ENCODE peak calls at places on chromosomes 1 and 21, in seven cellular contexts. One of them, this sample, is unnamed.

GRCh38 chr1:108590947-108591346 is 31.0 kb downstream of the EEIG2 start:
- DNase-seq in lower lobe of right lung: no peak
- DNase-seq in fibroblast of lung: peak; percentile 96
- DNase-seq in tibial artery: no peak
- DNase-seq in heart left ventricle: no peak
- DNase-seq in CD8-positive, alpha-beta T cell: no peak
- DNase-seq in body of pancreas: no peak
- DNase-seq in this sample: no peak

GRCh38 chr1:118300808-118301207 is 115.8 kb upstream of the SPAG17 start:
- DNase-seq in fibroblast of lung: no peak
- DNase-seq in CD8-positive, alpha-beta T cell: no peak
- DNase-seq in lower lobe of right lung: no peak
- DNase-seq in tibial artery: no peak
- DNase-seq in body of pancreas: no peak
- DNase-seq in heart left ventricle: no peak
- DNase-seq in this sample: no peak

GRCh38 chr1:17729909-17730308 is 25.2 kb upstream of the ACTL8 start:
- DNase-seq in lower lobe of right lung: no peak
- DNase-seq in body of pancreas: no peak
- DNase-seq in heart left ventricle: no peak
- DNase-seq in fibroblast of lung: no peak
- DNase-seq in CD8-positive, alpha-beta T cell: no peak
- DNase-seq in tibial artery: no peak
- DNase-seq in this sample: no peak

GRCh38 chr1:214494706-214495105 is 56.7 kb downstream of the PTPN14 start:
- DNase-seq in lower lobe of right lung: no peak
- DNase-seq in heart left ventricle: no peak
- DNase-seq in fibroblast of lung: peak; percentile 88
- DNase-seq in tibial artery: no peak
- DNase-seq in CD8-positive, alpha-beta T cell: no peak
- DNase-seq in body of pancreas: no peak
- DNase-seq in this sample: no peak

GRCh38 chr1:244052728-244053312 is 1.7 kb downstream of the ZBTB18 start:
- DNase-seq in lower lobe of right lung: no peak
- DNase-seq in heart left ventricle: no peak
- DNase-seq in tibial artery: no peak
- DNase-seq in body of pancreas: no peak
- DNase-seq in CD8-positive, alpha-beta T cell: no peak
- DNase-seq in fibroblast of lung: no peak
- DNase-seq in this sample: no peak

GRCh38 chr1:16043521-16043920 is at the start of gene CLCNKB:
- DNase-seq in CD8-positive, alpha-beta T cell: no peak
- DNase-seq in body of pancreas: peak; percentile 67
- DNase-seq in lower lobe of right lung: no peak
- DNase-seq in fibroblast of lung: no peak
- DNase-seq in tibial artery: no peak
- DNase-seq in heart left ventricle: no peak
- DNase-seq in this sample: no peak

GRCh38 chr1:56065729-56066128 is 513.6 kb downstream of the PLPP3 start:
- DNase-seq in CD8-positive, alpha-beta T cell: no peak
- DNase-seq in body of pancreas: no peak
- DNase-seq in tibial artery: no peak
- DNase-seq in lower lobe of right lung: no peak
- DNase-seq in heart left ventricle: no peak
- DNase-seq in fibroblast of lung: peak; percentile 64
- DNase-seq in this sample: no peak

GRCh38 chr1:95635820-95636219 is 401.8 kb downstream of the RWDD3 start:
- DNase-seq in tibial artery: no peak
- DNase-seq in fibroblast of lung: no peak
- DNase-seq in heart left ventricle: no peak
- DNase-seq in lower lobe of right lung: no peak
- DNase-seq in body of pancreas: no peak
- DNase-seq in CD8-positive, alpha-beta T cell: no peak
- DNase-seq in this sample: no peak

GRCh38 chr1:169601096-169601881 is 15.0 kb upstream of the F5 start:
- DNase-seq in heart left ventricle: no peak
- DNase-seq in fibroblast of lung: peak; percentile 25
- DNase-seq in lower lobe of right lung: no peak
- DNase-seq in tibial artery: no peak
- DNase-seq in body of pancreas: no peak
- DNase-seq in CD8-positive, alpha-beta T cell: no peak
- DNase-seq in this sample: no peak

GRCh38 chr1:31012210-31012924 is 53.1 kb downstream of the PUM1 start:
- DNase-seq in tibial artery: no peak
- DNase-seq in body of pancreas: no peak
- DNase-seq in heart left ventricle: no peak
- DNase-seq in fibroblast of lung: no peak
- DNase-seq in CD8-positive, alpha-beta T cell: no peak
- DNase-seq in lower lobe of right lung: no peak
- DNase-seq in this sample: no peak

GRCh38 chr1:152884085-152884484 is 6.0 kb downstream of the SMCP start:
- DNase-seq in lower lobe of right lung: no peak
- DNase-seq in fibroblast of lung: no peak
- DNase-seq in body of pancreas: no peak
- DNase-seq in tibial artery: no peak
- DNase-seq in heart left ventricle: no peak
- DNase-seq in CD8-positive, alpha-beta T cell: no peak
- DNase-seq in this sample: no peak

GRCh38 chr21:27580276-27580675 is 613.4 kb upstream of the ADAMTS5 start:
- DNase-seq in tibial artery: no peak
- DNase-seq in body of pancreas: no peak
- DNase-seq in CD8-positive, alpha-beta T cell: no peak
- DNase-seq in fibroblast of lung: peak; percentile 63
- DNase-seq in heart left ventricle: no peak
- DNase-seq in lower lobe of right lung: no peak
- DNase-seq in this sample: no peak

GRCh38 chr1:37255111-37255795 is 219.1 kb upstream of the ZC3H12A start:
- DNase-seq in fibroblast of lung: no peak
- DNase-seq in lower lobe of right lung: no peak
- DNase-seq in body of pancreas: peak; percentile 37
- DNase-seq in tibial artery: no peak
- DNase-seq in CD8-positive, alpha-beta T cell: no peak
- DNase-seq in heart left ventricle: no peak
- DNase-seq in this sample: no peak

GRCh38 chr1:163914785-163915413 is 593.1 kb downstream of the NUF2 start:
- DNase-seq in lower lobe of right lung: no peak
- DNase-seq in CD8-positive, alpha-beta T cell: no peak
- DNase-seq in body of pancreas: no peak
- DNase-seq in fibroblast of lung: no peak
- DNase-seq in heart left ventricle: no peak
- DNase-seq in tibial artery: no peak
- DNase-seq in this sample: no peak

GRCh38 chr1:42618866-42619265 is 39.4 kb upstream of the PPIH start:
- DNase-seq in fibroblast of lung: no peak
- DNase-seq in tibial artery: no peak
- DNase-seq in heart left ventricle: no peak
- DNase-seq in CD8-positive, alpha-beta T cell: no peak
- DNase-seq in lower lobe of right lung: no peak
- DNase-seq in body of pancreas: no peak
- DNase-seq in this sample: no peak

GRCh38 chr1:36384542-36385409 is 948 bp downstream of the STK40 start:
- DNase-seq in body of pancreas: peak; percentile 92
- DNase-seq in fibroblast of lung: peak; percentile 21
- DNase-seq in CD8-positive, alpha-beta T cell: peak; percentile 58
- DNase-seq in lower lobe of right lung: peak; percentile 90
- DNase-seq in tibial artery: peak; percentile 83
- DNase-seq in heart left ventricle: peak; percentile 54
- DNase-seq in this sample: peak; percentile 53

GRCh38 chr1:23772049-23772853 is 6.0 kb upstream of the PITHD1 start:
- DNase-seq in heart left ventricle: peak; percentile 86
- DNase-seq in tibial artery: peak; percentile 89
- DNase-seq in CD8-positive, alpha-beta T cell: peak; percentile 89
- DNase-seq in body of pancreas: peak; percentile 89
- DNase-seq in fibroblast of lung: peak; percentile 65
- DNase-seq in lower lobe of right lung: peak; percentile 92
- DNase-seq in this sample: peak; percentile 92

GRCh38 chr1:64965239-64966157 is 851 bp downstream of the JAK1 start:
- DNase-seq in body of pancreas: peak; percentile 64
- DNase-seq in lower lobe of right lung: peak; percentile 88
- DNase-seq in tibial artery: peak; percentile 81
- DNase-seq in CD8-positive, alpha-beta T cell: peak; percentile 87
- DNase-seq in heart left ventricle: peak; percentile 63
- DNase-seq in fibroblast of lung: peak; percentile 62
- DNase-seq in this sample: peak; percentile 70

GRCh38 chr1:154730251-154730650 is 122.3 kb upstream of the ADAR start:
- DNase-seq in tibial artery: no peak
- DNase-seq in CD8-positive, alpha-beta T cell: no peak
- DNase-seq in fibroblast of lung: peak; percentile 72
- DNase-seq in heart left ventricle: no peak
- DNase-seq in lower lobe of right lung: no peak
- DNase-seq in body of pancreas: no peak
- DNase-seq in this sample: no peak

GRCh38 chr1:177950506-177950905 is 19.4 kb downstream of the SEC16B start:
- DNase-seq in lower lobe of right lung: no peak
- DNase-seq in fibroblast of lung: no peak
- DNase-seq in CD8-positive, alpha-beta T cell: no peak
- DNase-seq in body of pancreas: no peak
- DNase-seq in tibial artery: no peak
- DNase-seq in heart left ventricle: no peak
- DNase-seq in this sample: no peak

GRCh38 chr1:208248254-208248935 is 4.2 kb upstream of the PLXNA2 start:
- DNase-seq in tibial artery: no peak
- DNase-seq in CD8-positive, alpha-beta T cell: no peak
- DNase-seq in lower lobe of right lung: no peak
- DNase-seq in heart left ventricle: peak; percentile 15
- DNase-seq in body of pancreas: no peak
- DNase-seq in fibroblast of lung: no peak
- DNase-seq in this sample: no peak

GRCh38 chr1:160837558-160838205 is 25.0 kb downstream of the CD244 start:
- DNase-seq in fibroblast of lung: peak; percentile 15
- DNase-seq in CD8-positive, alpha-beta T cell: peak; percentile 92
- DNase-seq in heart left ventricle: peak; percentile 31
- DNase-seq in lower lobe of right lung: peak; percentile 53
- DNase-seq in tibial artery: no peak
- DNase-seq in body of pancreas: no peak
- DNase-seq in this sample: no peak

GRCh38 chr1:20279507-20279906 is 11.2 kb upstream of the VWA5B1 start:
- DNase-seq in CD8-positive, alpha-beta T cell: no peak
- DNase-seq in tibial artery: no peak
- DNase-seq in body of pancreas: no peak
- DNase-seq in lower lobe of right lung: no peak
- DNase-seq in heart left ventricle: no peak
- DNase-seq in fibroblast of lung: peak; percentile 89
- DNase-seq in this sample: no peak

GRCh38 chr1:7975212-7975865 is 13.8 kb downstream of the PARK7 start:
- DNase-seq in CD8-positive, alpha-beta T cell: no peak
- DNase-seq in heart left ventricle: peak; percentile 74
- DNase-seq in lower lobe of right lung: peak; percentile 66
- DNase-seq in tibial artery: peak; percentile 78
- DNase-seq in fibroblast of lung: peak; percentile 61
- DNase-seq in body of pancreas: peak; percentile 77
- DNase-seq in this sample: peak; percentile 83
- TF ChIP-seq CTCF in CD8-positive, alpha-beta T cell: peak; percentile 46
- TF ChIP-seq CTCF in heart left ventricle: peak; percentile 86
- TF ChIP-seq CTCF in lower lobe of right lung: peak; percentile 85
- TF ChIP-seq CTCF in tibial artery: peak; percentile 90
- TF ChIP-seq CTCF in fibroblast of lung: peak; percentile 87
- TF ChIP-seq CTCF in body of pancreas: peak; percentile 68
- TF ChIP-seq CTCF in this sample: peak; percentile 91

GRCh38 chr1:150582371-150582770 is 3.0 kb upstream of the MCL1 start:
- DNase-seq in heart left ventricle: no peak
- DNase-seq in tibial artery: no peak
- DNase-seq in fibroblast of lung: peak; percentile 65
- DNase-seq in body of pancreas: no peak
- DNase-seq in CD8-positive, alpha-beta T cell: no peak
- DNase-seq in lower lobe of right lung: no peak
- DNase-seq in this sample: no peak
- H3K4me3 ChIP-seq in heart left ventricle: no peak overlapping the region
- H3K4me3 ChIP-seq in tibial artery: no peak overlapping the region
- H3K4me3 ChIP-seq in fibroblast of lung: no peak overlapping the region
- H3K4me3 ChIP-seq in body of pancreas: no peak overlapping the region
- H3K4me3 ChIP-seq in CD8-positive, alpha-beta T cell: no peak overlapping the region
- H3K4me3 ChIP-seq in lower lobe of right lung: no peak overlapping the region
- H3K4me3 ChIP-seq in this sample: no peak overlapping the region

GRCh38 chr1:247419326-247419725 is 3.4 kb downstream of the NLRP3 start:
- DNase-seq in CD8-positive, alpha-beta T cell: no peak
- DNase-seq in heart left ventricle: no peak
- DNase-seq in fibroblast of lung: no peak
- DNase-seq in lower lobe of right lung: no peak
- DNase-seq in tibial artery: no peak
- DNase-seq in body of pancreas: no peak
- DNase-seq in this sample: no peak

GRCh38 chr1:247421074-247421473 is 5.1 kb downstream of the NLRP3 start:
- DNase-seq in fibroblast of lung: no peak
- DNase-seq in CD8-positive, alpha-beta T cell: no peak
- DNase-seq in heart left ventricle: no peak
- DNase-seq in body of pancreas: no peak
- DNase-seq in lower lobe of right lung: no peak
- DNase-seq in tibial artery: no peak
- DNase-seq in this sample: no peak

GRCh38 chr1:247415423-247416361 is at the start of gene NLRP3:
- DNase-seq in heart left ventricle: no peak
- DNase-seq in lower lobe of right lung: peak; percentile 62
- DNase-seq in CD8-positive, alpha-beta T cell: peak; percentile 72
- DNase-seq in tibial artery: no peak
- DNase-seq in body of pancreas: no peak
- DNase-seq in fibroblast of lung: no peak
- DNase-seq in this sample: peak; percentile 25

DNA sequence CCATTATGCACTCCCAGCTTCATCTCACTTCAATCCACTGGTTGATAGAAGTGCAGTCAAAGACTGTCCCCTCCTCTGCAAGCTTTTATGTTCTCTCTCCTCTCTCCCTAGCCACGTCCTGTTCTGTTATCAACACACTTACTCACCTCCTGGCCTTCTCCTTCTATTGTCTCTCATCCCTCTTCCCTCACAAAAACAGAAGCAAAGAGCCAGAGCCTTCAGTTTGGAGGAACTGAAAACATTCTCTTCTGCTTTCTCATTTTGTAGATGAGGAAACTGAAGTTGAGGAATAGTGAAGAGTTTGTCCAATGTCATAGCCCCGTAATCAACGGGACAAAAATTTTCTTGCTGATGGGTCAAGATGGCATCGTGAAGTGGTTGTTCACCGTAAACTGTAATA is 1.8 kb downstream of the NLRP3 start:
- DNase-seq in body of pancreas: no peak
- DNase-seq in lower lobe of right lung: no peak
- DNase-seq in heart left ventricle: no peak
- DNase-seq in CD8-positive, alpha-beta T cell: no peak
- DNase-seq in tibial artery: no peak
- DNase-seq in fibroblast of lung: no peak
- DNase-seq in this sample: no peak
- H3K4me1 ChIP-seq in body of pancreas: no peaks in the 10 kb centered on the region
- H3K4me1 ChIP-seq in lower lobe of right lung: peaks cover 10% of the 10 kb centered on the region
- H3K4me1 ChIP-seq in heart left ventricle: no peaks in the 10 kb centered on the region
- H3K4me1 ChIP-seq in CD8-positive, alpha-beta T cell: peaks cover 21% of the 10 kb centered on the region
- H3K4me1 ChIP-seq in tibial artery: no peaks in the 10 kb centered on the region
- H3K4me1 ChIP-seq in fibroblast of lung: no peaks in the 10 kb centered on the region
- H3K4me1 ChIP-seq in this sample: no peaks in the 10 kb centered on the region

GRCh38 chr21:16855164-16855667 is 657.6 kb upstream of the CXADR start:
- DNase-seq in fibroblast of lung: no peak
- DNase-seq in CD8-positive, alpha-beta T cell: no peak
- DNase-seq in body of pancreas: no peak
- DNase-seq in heart left ventricle: no peak
- DNase-seq in tibial artery: no peak
- DNase-seq in lower lobe of right lung: no peak
- DNase-seq in this sample: no peak

DNA sequence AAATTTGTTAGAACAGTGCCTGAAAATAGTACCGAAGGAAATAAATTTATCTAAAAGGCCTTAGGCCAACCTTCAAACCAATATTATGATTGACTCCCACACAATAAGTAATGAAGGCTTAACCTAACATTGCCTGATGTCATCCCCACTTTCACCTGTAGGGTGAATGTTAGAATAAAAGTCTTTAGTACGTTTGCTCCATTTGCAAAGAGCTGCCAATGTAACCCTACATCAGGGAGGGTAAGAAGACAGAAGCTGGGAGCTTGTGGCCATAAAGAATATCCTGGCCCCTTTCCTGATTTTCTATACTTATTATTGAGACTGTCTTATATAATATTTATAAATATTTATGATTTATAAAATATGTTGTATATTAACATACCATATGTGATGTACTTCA is 661.8 kb upstream of the CXADR start:
- DNase-seq in heart left ventricle: no peak
- DNase-seq in CD8-positive, alpha-beta T cell: no peak
- DNase-seq in lower lobe of right lung: no peak
- DNase-seq in tibial artery: no peak
- DNase-seq in body of pancreas: no peak
- DNase-seq in fibroblast of lung: no peak
- DNase-seq in this sample: no peak
- TF ChIP-seq CTCF in heart left ventricle: no peak
- TF ChIP-seq CTCF in CD8-positive, alpha-beta T cell: no peak
- TF ChIP-seq CTCF in lower lobe of right lung: no peak
- TF ChIP-seq CTCF in tibial artery: no peak
- TF ChIP-seq CTCF in body of pancreas: no peak
- TF ChIP-seq CTCF in fibroblast of lung: no peak
- TF ChIP-seq CTCF in this sample: no peak

This sample was measured in psoas muscle.